ENCODE peak calls at places on chromosomes 1 and 21, in ten cellular contexts. O, A, H, F, S, Z, Q, E, D and T are unnamed samples.

GRCh38 chr1:194014004-194014403 is 827.6 kb upstream of the B3GALT2 start:
- DNase-seq in O (no peak), A (no peak), H (no peak), F (no peak), S (no peak), Z (no peak), Q (no peak), E (no peak), D (peak), T (no peak)

GRCh38 chr1:145906954-145907755 is 2.7 kb downstream of the ITGA10 start:
- DNase-seq in O (no peak), A (no peak), H (no peak), F (no peak), S (no peak), Z (no peak), Q (no peak), E (no peak), D (no peak), T (no peak)

GRCh38 chr1:67642694-67643093 is 42.3 kb upstream of the GADD45A start:
- DNase-seq in O (no peak), A (no peak), H (no peak), F (no peak), S (no peak), Z (peak), Q (no peak), E (no peak), D (no peak), T (no peak)

GRCh38 chr1:8597455-8597854 is 220.0 kb downstream of the RERE start:
- DNase-seq in O (no peak), A (no peak), H (no peak), F (no peak), S (no peak), Z (no peak), Q (no peak), E (no peak), D (no peak), T (no peak)

GRCh38 chr1:241998412-241998921 is 431 bp downstream of the MAP1LC3C start:
- DNase-seq in O (no peak), A (peak), H (peak), F (no peak), S (peak), Z (peak), Q (peak), E (no peak), D (peak), T (peak)

GRCh38 chr21:42447182-42447581 is 43.5 kb downstream of the UBASH3A start:
- DNase-seq in O (no peak), A (no peak), H (no peak), F (no peak), S (no peak), Z (no peak), Q (no peak), E (no peak), D (no peak), T (no peak)

GRCh38 chr1:109400035-109400655 is 2.4 kb upstream of the SORT1 start:
- DNase-seq in O (no peak), A (no peak), H (no peak), F (no peak), S (no peak), Z (no peak), Q (no peak), E (no peak), D (no peak), T (no peak)

GRCh38 chr1:83547903-83548302 is 451.0 kb downstream of the TTLL7 start:
- DNase-seq in O (no peak), A (no peak), H (peak), F (no peak), S (no peak), Z (no peak), Q (no peak), E (no peak), D (no peak), T (no peak)

GRCh38 chr1:11144563-11145256 is 44.4 kb upstream of the ANGPTL7 start:
- DNase-seq in O (no peak), A (no peak), H (no peak), F (no peak), S (no peak), Z (no peak), Q (no peak), E (no peak), D (peak), T (no peak)

GRCh38 chr1:108746382-108747127 is at the start of gene STXBP3:
- DNase-seq in O (peak), A (peak), H (peak), F (peak), S (peak), Z (peak), Q (peak), E (peak), D (peak), T (peak)

GRCh38 chr1:27161594-27161993 is 6.7 kb upstream of the SLC9A1 start:
- DNase-seq in O (peak), A (no peak), H (no peak), F (no peak), S (no peak), Z (no peak), Q (no peak), E (no peak), D (no peak), T (no peak)

GRCh38 chr1:45327644-45328515 is 1.2 kb downstream of the HPDL start:
- DNase-seq in O (no peak), A (no peak), H (no peak), F (no peak), S (no peak), Z (no peak), Q (no peak), E (peak), D (no peak), T (peak)

GRCh38 chr1:204080163-204080903 is 7.4 kb downstream of the SOX13 start:
- DNase-seq in O (peak), A (no peak), H (peak), F (peak), S (no peak), Z (peak), Q (no peak), E (peak), D (peak), T (peak)

GRCh38 chr1:27519341-27520258 is 29.6 kb upstream of the WASF2 start:
- DNase-seq in O (peak), A (no peak), H (peak), F (peak), S (no peak), Z (peak), Q (no peak), E (peak), D (no peak), T (no peak)

GRCh38 chr21:20639026-20639425 is 359.2 kb upstream of the NCAM2 start:
- DNase-seq in O (no peak), A (no peak), H (no peak), F (no peak), S (no peak), Z (no peak), Q (no peak), E (no peak), D (peak), T (peak)

GRCh38 chr1:27970401-27970800 is 10.6 kb downstream of the XKR8 start:
- DNase-seq in O (no peak), A (no peak), H (no peak), F (no peak), S (no peak), Z (peak), Q (no peak), E (no peak), D (no peak), T (no peak)

GRCh38 chr1:156481527-156481926 is 19.0 kb downstream of the MEF2D start:
- DNase-seq in O (no peak), A (no peak), H (no peak), F (no peak), S (peak), Z (no peak), Q (no peak), E (no peak), D (no peak), T (no peak)

GRCh38 chr1:19689131-19689757 is 24.6 kb downstream of the HTR6 start:
- DNase-seq in O (no peak), A (no peak), H (no peak), F (no peak), S (no peak), Z (no peak), Q (no peak), E (no peak), D (no peak), T (no peak)

GRCh38 chr21:44490816-44491215 is 35.5 kb downstream of the LRRC3 start:
- DNase-seq in O (no peak), A (no peak), H (no peak), F (no peak), S (no peak), Z (no peak), Q (no peak), E (no peak), D (no peak), T (no peak)

GRCh38 chr21:16192900-16193299 is 463.1 kb downstream of the USP25 start:
- DNase-seq in O (no peak), A (no peak), H (no peak), F (no peak), S (no peak), Z (no peak), Q (no peak), E (no peak), D (peak), T (peak)

GRCh38 chr1:201456499-201457309 is 12.3 kb downstream of the PHLDA3 start:
- DNase-seq in O (no peak), A (no peak), H (peak), F (no peak), S (no peak), Z (peak), Q (no peak), E (no peak), D (peak), T (peak)

GRCh38 chr1:24300971-24301370 is 18.2 kb upstream of the GRHL3 start:
- DNase-seq in O (no peak), A (no peak), H (no peak), F (no peak), S (no peak), Z (no peak), Q (no peak), E (no peak), D (no peak), T (no peak)

GRCh38 chr1:219432966-219433365 is 179.9 kb downstream of the ZC3H11B start:
- DNase-seq in O (no peak), A (no peak), H (peak), F (no peak), S (no peak), Z (no peak), Q (no peak), E (no peak), D (no peak), T (no peak)

GRCh38 chr1:177228721-177229088 is 57.9 kb downstream of the BRINP2 start:
- DNase-seq in O (no peak), A (no peak), H (no peak), F (no peak), S (no peak), Z (no peak), Q (no peak), E (no peak), D (peak), T (no peak)

GRCh38 chr1:199273837-199274379 is 635.1 kb downstream of the PTPRC start:
- DNase-seq in O (no peak), A (no peak), H (peak), F (no peak), S (no peak), Z (no peak), Q (no peak), E (no peak), D (peak), T (no peak)

GRCh38 chr1:969260-969855 is 3.1 kb downstream of the PLEKHN1 start:
- DNase-seq in O (no peak), A (no peak), H (no peak), F (no peak), S (no peak), Z (no peak), Q (no peak), E (no peak), D (no peak), T (no peak)

GRCh38 chr1:200977071-200977754 is 46.3 kb downstream of the KIF21B start:
- DNase-seq in O (no peak), A (no peak), H (no peak), F (no peak), S (no peak), Z (no peak), Q (no peak), E (no peak), D (no peak), T (no peak)

GRCh38 chr1:159429074-159429861 is 2.7 kb upstream of the OR10J4 start:
- DNase-seq in O (no peak), A (no peak), H (no peak), F (no peak), S (no peak), Z (no peak), Q (no peak), E (no peak), D (peak), T (no peak)

GRCh38 chr21:33024278-33025103 is 1.2 kb upstream of the OLIG2 start:
- DNase-seq in O (no peak), A (no peak), H (no peak), F (no peak), S (no peak), Z (no peak), Q (no peak), E (no peak), D (no peak), T (no peak)

GRCh38 chr1:164188507-164188906 is 370.5 kb upstream of the PBX1 start:
- DNase-seq in O (no peak), A (no peak), H (peak), F (no peak), S (no peak), Z (no peak), Q (no peak), E (no peak), D (no peak), T (no peak)

GRCh38 chr1:26791626-26792025 is 3.9 kb downstream of the PIGV start:
- DNase-seq in O (no peak), A (no peak), H (no peak), F (no peak), S (no peak), Z (no peak), Q (no peak), E (no peak), D (no peak), T (peak)

GRCh38 chr1:55816456-55816794 is 601.3 kb upstream of the USP24 start:
- DNase-seq in O (no peak), A (no peak), H (no peak), F (no peak), S (no peak), Z (peak), Q (no peak), E (no peak), D (no peak), T (peak)

GRCh38 chr1:119371800-119372199 is 3.2 kb downstream of the HAO2 start:
- DNase-seq in O (no peak), A (no peak), H (no peak), F (no peak), S (no peak), Z (no peak), Q (no peak), E (no peak), D (no peak), T (no peak)

GRCh38 chr1:214281902-214282695 is 1.1 kb downstream of the SMYD2 start:
- DNase-seq in O (peak), A (no peak), H (peak), F (no peak), S (no peak), Z (peak), Q (no peak), E (no peak), D (peak), T (peak)

GRCh38 chr1:101136739-101137138 is 100.1 kb upstream of the S1PR1 start:
- DNase-seq in O (no peak), A (no peak), H (no peak), F (no peak), S (no peak), Z (peak), Q (no peak), E (no peak), D (no peak), T (peak)

GRCh38 chr1:35576061-35576765 is 3.1 kb downstream of the TFAP2E start:
- DNase-seq in O (no peak), A (no peak), H (no peak), F (no peak), S (no peak), Z (no peak), Q (no peak), E (no peak), D (no peak), T (peak)

GRCh38 chr1:162391790-162392563 is 10.4 kb downstream of the C1orf226 start:
- DNase-seq in O (peak), A (no peak), H (peak), F (peak), S (no peak), Z (peak), Q (no peak), E (peak), D (no peak), T (peak)